ENCODE peak calls at places on chromosomes 2 and 18, in five cellular contexts. E is fibroblast of lung; Z is CD8-positive, alpha-beta T cell; I is endodermal cell; N is HCT116. B is an unnamed sample.

GRCh38 chr2:212022966-212023365 is 515.6 kb downstream of the ERBB4 start:
- DNase-seq in E (no peak), Z (no peak), I (no peak), N (no peak), B (no peak)

GRCh38 chr2:200578778-200579177 is 7.0 kb upstream of the AOX1 start:
- DNase-seq in E (peak; percentile 13), Z (no peak), I (peak; percentile 36), N (no peak), B (peak; percentile 23)

GRCh38 chr2:64565949-64566705 is 42.0 kb downstream of the AFTPH start:
- DNase-seq in E (no peak), Z (no peak), I (no peak), N (no peak), B (no peak)

GRCh38 chr2:37201766-37202165 is 5.5 kb downstream of the CEBPZOS start:
- DNase-seq in E (peak; percentile 70), Z (peak; percentile 57), I (no peak), N (no peak), B (no peak)

GRCh38 chr2:120779781-120780283 is 44.2 kb downstream of the GLI2 start:
- DNase-seq in E (peak; percentile 98), Z (no peak), I (peak; percentile 82), N (no peak), B (peak; percentile 85)

GRCh38 chr2:42964444-42965081 is 172.2 kb upstream of the HAAO start:
- DNase-seq in E (peak; percentile 99), Z (no peak), I (peak; percentile 40), N (no peak), B (peak; percentile 61)

GRCh38 chr2:81194581-81194980 is 890.0 kb upstream of the LRRTM1 start:
- DNase-seq in E (no peak), Z (no peak), I (no peak), N (no peak), B (no peak)

GRCh38 chr2:156006721-156007618 is 325.6 kb downstream of the NR4A2 start:
- DNase-seq in E (no peak), Z (no peak), I (peak; percentile 42), N (no peak), B (no peak)

GRCh38 chr18:27661320-27662049 is 476.4 kb upstream of the CHST9 start:
- DNase-seq in E (no peak), Z (no peak), I (no peak), N (no peak), B (no peak)

GRCh38 chr2:222000326-222000725 is 298.5 kb downstream of the PAX3 start:
- DNase-seq in E (peak; percentile 99), Z (no peak), I (no peak), N (peak; percentile 39), B (peak; percentile 90)

GRCh38 chr18:12394428-12394827 is 13.3 kb upstream of the PRELID3A start:
- DNase-seq in E (no peak), Z (no peak), I (peak; percentile 73), N (no peak), B (no peak)

GRCh38 chr2:137467246-137467862 is 496.9 kb upstream of the HNMT start:
- DNase-seq in E (peak; percentile 7), Z (no peak), I (peak; percentile 86), N (no peak), B (peak; percentile 30)

GRCh38 chr2:186595219-186595618 is 5.4 kb downstream of the ITGAV start:
- DNase-seq in E (peak; percentile 71), Z (no peak), I (no peak), N (no peak), B (no peak)

GRCh38 chr2:127145255-127145899 is 38.4 kb upstream of the BIN1 start:
- DNase-seq in E (peak; percentile 65), Z (peak; percentile 34), I (no peak), N (no peak), B (no peak)

GRCh38 chr2:79935771-79936657 is 368.5 kb downstream of the LRRTM1 start:
- DNase-seq in E (peak; percentile 49), Z (no peak), I (peak; percentile 85), N (no peak), B (peak; percentile 38)

GRCh38 chr2:216389565-216389964 is 17.3 kb upstream of the MARCHF4 start:
- DNase-seq in E (peak; percentile 50), Z (no peak), I (no peak), N (no peak), B (no peak)

GRCh38 chr2:64914735-64915509 is 74.3 kb upstream of the SLC1A4 start:
- DNase-seq in E (peak; percentile 26), Z (no peak), I (no peak), N (no peak), B (no peak)

GRCh38 chr2:130183500-130184373 is 1.7 kb downstream of the MZT2B start:
- DNase-seq in E (peak; percentile 39), Z (no peak), I (peak; percentile 60), N (no peak), B (no peak)

GRCh38 chr2:63056309-63057065 is 5.9 kb downstream of the OTX1 start:
- DNase-seq in E (no peak), Z (no peak), I (peak; percentile 71), N (no peak), B (no peak)

GRCh38 chr18:11498821-11499220 is 110.6 kb upstream of the SLC35G4 start:
- DNase-seq in E (peak; percentile 68), Z (no peak), I (no peak), N (no peak), B (no peak)

GRCh38 chr2:130827502-130828251 is 9.0 kb upstream of the ARHGEF4 start:
- DNase-seq in E (peak; percentile 95), Z (no peak), I (peak; percentile 62), N (no peak), B (peak; percentile 79)

GRCh38 chr2:96788393-96789244 is 27.4 kb upstream of the CNNM3 start:
- DNase-seq in E (peak; percentile 38), Z (no peak), I (no peak), N (no peak), B (no peak)

GRCh38 chr2:218073185-218073584 is 4.1 kb downstream of the RUFY4 start:
- DNase-seq in E (no peak), Z (no peak), I (no peak), N (no peak), B (no peak)

GRCh38 chr18:79849328-79850207 is 51.8 kb downstream of the KCNG2 start:
- DNase-seq in E (no peak), Z (peak; percentile 42), I (peak; percentile 35), N (no peak), B (no peak)

GRCh38 chr2:192749606-192750200 is 555.0 kb upstream of the TMEFF2 start:
- DNase-seq in E (peak; percentile 0), Z (no peak), I (peak; percentile 48), N (peak; percentile 31), B (peak; percentile 8)
- TF ChIP-seq CTCF in E (no peak), Z (no peak), I (peak; percentile 75), N (peak; percentile 47), B (peak; percentile 60)

GRCh38 chr2:95052804-95053535 is 27.5 kb downstream of the MAL start:
- DNase-seq in E (no peak), Z (no peak), I (no peak), N (no peak), B (no peak)
- H3K27ac ChIP-seq in E (no peak overlapping the region), Z (no peak overlapping the region), I (no peak overlapping the region), N (no peak overlapping the region), B (no peak overlapping the region)

GRCh38 chr2:30633039-30633438 is 174.2 kb downstream of the CAPN13 start:
- DNase-seq in E (no peak), Z (no peak), I (no peak), N (no peak), B (no peak)
- H3K4me1 ChIP-seq in E (peaks cover 3% of the 10 kb centered on the region), Z (peaks cover 19% of the 10 kb centered on the region), I (no peaks in the 10 kb centered on the region), N (no peaks in the 10 kb centered on the region), B (no peaks in the 10 kb centered on the region)

GRCh38 chr2:26942543-26943295 is 27.7 kb upstream of the MAPRE3 start:
- DNase-seq in E (peak; percentile 18), Z (peak; percentile 73), I (peak; percentile 94), N (peak; percentile 50), B (no peak)

GRCh38 chr2:26948800-26949199 is 21.6 kb upstream of the MAPRE3 start:
- DNase-seq in E (no peak), Z (no peak), I (no peak), N (no peak), B (no peak)

GRCh38 chr2:26951246-26951645 is 19.2 kb upstream of the MAPRE3 start:
- DNase-seq in E (no peak), Z (no peak), I (no peak), N (no peak), B (no peak)

GRCh38 chr2:26945991-26946750 is 24.3 kb upstream of the MAPRE3 start:
- DNase-seq in E (no peak), Z (no peak), I (no peak), N (no peak), B (no peak)

DNA sequence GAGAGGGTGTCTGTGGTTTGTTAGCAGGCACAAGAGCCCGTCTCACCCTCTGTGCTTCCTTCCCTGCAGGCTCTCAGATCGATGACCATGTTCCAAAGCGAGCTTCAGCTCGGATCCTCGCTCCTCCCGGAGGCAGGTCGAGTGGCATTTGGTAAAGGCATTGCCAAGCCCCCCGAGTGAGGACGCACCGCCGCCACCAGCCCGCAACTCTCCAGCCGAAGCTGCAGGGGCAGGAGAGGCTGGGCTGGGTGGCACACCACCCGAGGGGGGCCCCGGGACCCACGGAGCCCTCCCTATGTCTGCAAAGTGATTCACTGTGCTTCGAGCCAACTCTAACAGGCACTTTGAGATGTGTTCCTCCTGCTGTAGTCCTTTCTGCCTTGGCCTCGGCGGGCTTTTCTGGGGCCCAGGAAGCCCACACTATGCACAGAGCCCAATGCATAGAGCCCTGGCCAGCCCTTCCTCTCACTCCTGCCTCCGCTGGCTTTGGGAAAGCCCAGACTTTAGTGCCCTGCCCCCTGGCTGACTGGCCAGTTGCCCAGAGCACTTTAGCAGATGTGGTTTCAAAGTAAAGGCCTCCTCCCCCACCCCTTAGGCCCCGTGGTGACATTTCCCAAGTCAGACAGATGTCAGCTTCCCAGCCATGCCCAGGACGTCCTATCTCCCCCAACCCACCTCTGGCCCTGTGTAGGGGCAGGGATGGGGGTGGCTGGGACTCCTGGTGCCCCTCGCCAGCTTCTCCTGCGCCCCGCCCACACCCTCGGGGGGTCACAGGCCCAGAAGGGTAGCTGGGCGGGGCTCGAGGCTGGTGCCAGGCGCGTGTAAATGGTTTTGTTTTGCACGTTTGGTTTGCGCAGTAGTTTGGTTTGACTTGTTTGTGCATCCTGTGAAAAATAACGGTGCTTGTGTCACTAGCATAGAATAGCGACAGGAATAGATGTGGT is 23.3 kb upstream of the MAPRE3 start:
- DNase-seq in E (peak; percentile 44), Z (no peak), I (no peak), N (no peak), B (no peak)
- TF ChIP-seq CTCF in E (no peak), Z (no peak), I (no peak), N (no peak), B (no peak)

GRCh38 chr2:191559569-191559968 is 118.4 kb upstream of the NABP1 start:
- DNase-seq in E (no peak), Z (no peak), I (no peak), N (no peak), B (no peak)

GRCh38 chr2:191560594-191560993 is 117.3 kb upstream of the NABP1 start:
- DNase-seq in E (no peak), Z (no peak), I (no peak), N (no peak), B (no peak)

GRCh38 chr2:191556463-191556862 is 121.5 kb upstream of the NABP1 start:
- DNase-seq in E (no peak), Z (no peak), I (no peak), N (no peak), B (no peak)

GRCh38 chr2:191555092-191555742 is 122.7 kb upstream of the NABP1 start:
- DNase-seq in E (peak; percentile 66), Z (peak; percentile 85), I (peak; percentile 94), N (peak; percentile 73), B (peak; percentile 86)

DNA sequence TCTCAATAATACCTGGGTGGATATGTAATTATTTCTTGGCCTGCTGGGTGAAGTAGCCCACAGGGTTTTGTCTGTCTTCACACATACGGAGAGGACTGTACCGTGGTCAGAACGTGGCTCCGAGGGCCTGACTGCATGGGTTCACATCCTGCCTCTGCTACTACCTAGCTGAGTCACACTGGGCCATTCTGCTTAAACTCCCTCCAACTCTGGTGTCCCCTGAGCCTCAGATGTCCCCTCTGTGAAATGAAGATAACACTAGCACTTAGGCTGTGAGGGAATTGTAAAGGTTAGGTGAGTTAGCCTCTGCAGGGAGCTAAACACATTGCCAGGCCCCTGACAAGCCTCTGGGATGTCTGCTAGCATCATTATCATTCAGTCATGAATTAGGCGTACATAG is 120.1 kb upstream of the NABP1 start:
- DNase-seq in E (no peak), Z (no peak), I (no peak), N (no peak), B (no peak)
- H3K27ac ChIP-seq in E (no peak overlapping the region), Z (no peak overlapping the region), I (no peak overlapping the region), N (no peak overlapping the region), B (no peak overlapping the region)